ENCODE peak calls at places on chromosomes 1 and 21, in six cellular contexts. B is heart left ventricle, C is AG04450, O is fibroblast of lung, F is IMR-90, V is BE2C. M is an unnamed sample.

GRCh38 chr1:46456411-46456963 is 33.1 kb upstream of the DMBX1 start:
- DNase-seq in C (no peak), V (no peak), B (no peak), F (no peak), O (no peak), M (peak)

GRCh38 chr1:233240839-233241682 is 54.5 kb downstream of the PCNX2 start:
- DNase-seq in C (no peak), B (peak), V (peak), O (peak), F (peak), M (peak)

GRCh38 chr1:6245086-6245868 is 1.3 kb downstream of the HES3 start:
- DNase-seq in O (peak), F (peak), V (peak), C (peak), B (peak), M (peak)

GRCh38 chr1:217569021-217569420 is 61.9 kb downstream of the GPATCH2 start:
- DNase-seq in C (no peak), O (no peak), B (no peak), F (no peak), V (no peak), M (peak)

GRCh38 chr1:51355382-51355781 is 25.0 kb upstream of the TTC39A start:
- DNase-seq in O (no peak), B (no peak), F (no peak), V (no peak), C (no peak), M (no peak)

GRCh38 chr1:14970799-14971141 is 182.8 kb upstream of the TMEM51 start:
- DNase-seq in O (peak), B (no peak), V (no peak), C (no peak), F (no peak), M (peak)

GRCh38 chr1:182060877-182061276 is 635 bp downstream of the ZNF648 start:
- DNase-seq in F (no peak), C (no peak), V (no peak), B (no peak), O (no peak), M (no peak)

GRCh38 chr21:45363921-45364463 is 41.0 kb upstream of the COL18A1 start:
- DNase-seq in B (peak), V (no peak), F (peak), C (peak), O (peak), M (peak)

GRCh38 chr21:45093064-45093532 is 18.7 kb downstream of the ADARB1 start:
- DNase-seq in O (no peak), B (peak), V (no peak), F (no peak), C (no peak), M (no peak)

GRCh38 chr1:234345237-234345636 is 28.0 kb upstream of the COA6 start:
- DNase-seq in C (no peak), F (no peak), B (no peak), V (no peak), O (no peak), M (no peak)

GRCh38 chr1:60160141-60160540 is 86.6 kb upstream of the C1orf87 start:
- DNase-seq in V (no peak), F (no peak), O (peak), B (no peak), C (no peak), M (no peak)

GRCh38 chr1:172670316-172670715 is 11.4 kb downstream of the FASLG start:
- DNase-seq in V (no peak), C (no peak), B (no peak), F (no peak), O (no peak), M (no peak)

GRCh38 chr1:205325334-205325884 is 3.9 kb upstream of the NUAK2 start:
- DNase-seq in F (peak), O (peak), V (peak), B (peak), C (peak), M (peak)

GRCh38 chr1:8943516-8943896 is 2.2 kb upstream of the CA6 start:
- DNase-seq in O (no peak), F (no peak), C (no peak), V (no peak), B (no peak), M (no peak)

GRCh38 chr1:28339551-28339950 is 10.7 kb downstream of the MED18 start:
- DNase-seq in V (no peak), B (no peak), O (no peak), F (no peak), C (no peak), M (no peak)

GRCh38 chr21:32543975-32544374 is 41.3 kb downstream of the TCP10L start:
- DNase-seq in F (no peak), B (no peak), V (no peak), O (no peak), C (no peak), M (no peak)

GRCh38 chr1:167905671-167906070 is 8.3 kb downstream of the ADCY10 start:
- DNase-seq in F (no peak), C (no peak), O (no peak), B (no peak), V (no peak), M (no peak)

GRCh38 chr1:161364332-161364731 is 3.3 kb downstream of the CFAP126 start:
- DNase-seq in O (no peak), B (no peak), F (no peak), C (no peak), V (no peak), M (no peak)

GRCh38 chr1:168260393-168260792 is 20.3 kb upstream of the TBX19 start:
- DNase-seq in B (no peak), O (no peak), V (no peak), C (no peak), F (no peak), M (no peak)

GRCh38 chr1:202628646-202629215 is 81.5 kb downstream of the SYT2 start:
- DNase-seq in O (no peak), V (no peak), B (no peak), C (no peak), F (no peak), M (no peak)

GRCh38 chr1:10945988-10946387 is 66.5 kb upstream of the TARDBP start:
- DNase-seq in F (no peak), V (peak), O (no peak), C (no peak), B (no peak), M (no peak)

GRCh38 chr1:108670131-108670773 is 9.4 kb upstream of the HENMT1 start:
- DNase-seq in O (no peak), C (no peak), B (no peak), V (no peak), F (no peak), M (no peak)

GRCh38 chr1:14263671-14264070 is 334.8 kb upstream of the KAZN start:
- DNase-seq in F (no peak), C (no peak), O (no peak), V (peak), B (no peak), M (no peak)

GRCh38 chr1:148162363-148162762 is 10.3 kb upstream of the NBPF11 start:
- DNase-seq in C (no peak), V (no peak), O (no peak), B (no peak), F (no peak), M (no peak)

DNA sequence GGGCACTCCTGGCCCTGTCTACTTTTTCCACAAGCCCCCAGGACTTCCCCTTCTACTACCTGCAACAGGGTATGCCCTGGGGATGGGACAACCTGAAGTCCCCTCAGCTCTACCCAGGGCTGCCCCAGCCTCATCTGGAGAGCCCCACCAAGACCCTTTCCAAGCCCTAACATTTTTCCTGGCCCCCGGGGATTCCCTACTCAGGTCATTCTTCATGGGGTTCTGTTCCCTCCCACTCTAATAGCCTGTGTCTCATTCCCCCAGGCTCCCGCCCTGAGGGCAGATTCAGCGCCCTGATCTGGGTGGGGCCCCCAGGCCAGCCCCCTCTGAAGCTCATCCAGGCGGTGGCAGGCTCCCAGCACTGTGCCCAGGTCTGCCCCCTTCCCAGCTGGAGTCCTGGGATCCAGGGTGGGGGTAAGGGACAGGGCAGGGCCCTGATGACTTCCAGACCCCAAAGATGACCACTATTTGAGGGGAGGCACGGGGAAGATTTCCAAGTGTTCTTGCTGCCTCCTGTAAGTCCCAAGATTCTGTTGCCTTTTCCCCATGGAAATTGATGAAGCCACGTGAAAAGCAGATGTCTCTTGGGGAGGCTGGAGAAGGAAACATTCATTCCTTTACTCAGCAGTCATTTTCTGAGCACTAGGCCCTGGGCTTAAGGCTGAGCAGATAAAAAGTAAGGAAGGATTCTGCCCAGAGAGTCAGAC is 9.8 kb downstream of the EXTL1 start:
- DNase-seq in O (peak), V (no peak), B (no peak), C (no peak), F (peak), M (peak)
- TF ChIP-seq CTCF in O (no peak), V (no peak), B (no peak), C (no peak), F (no peak), M (no peak)

GRCh38 chr1:61403863-61404615 is 320.9 kb downstream of the TM2D1 start:
- DNase-seq in F (no peak), O (peak), C (no peak), V (no peak), B (no peak), M (peak)
- H3K4me3 ChIP-seq in F (no peak), O (no peak), C (no peak), V (no peak), B (no peak), M (no peak)

DNA sequence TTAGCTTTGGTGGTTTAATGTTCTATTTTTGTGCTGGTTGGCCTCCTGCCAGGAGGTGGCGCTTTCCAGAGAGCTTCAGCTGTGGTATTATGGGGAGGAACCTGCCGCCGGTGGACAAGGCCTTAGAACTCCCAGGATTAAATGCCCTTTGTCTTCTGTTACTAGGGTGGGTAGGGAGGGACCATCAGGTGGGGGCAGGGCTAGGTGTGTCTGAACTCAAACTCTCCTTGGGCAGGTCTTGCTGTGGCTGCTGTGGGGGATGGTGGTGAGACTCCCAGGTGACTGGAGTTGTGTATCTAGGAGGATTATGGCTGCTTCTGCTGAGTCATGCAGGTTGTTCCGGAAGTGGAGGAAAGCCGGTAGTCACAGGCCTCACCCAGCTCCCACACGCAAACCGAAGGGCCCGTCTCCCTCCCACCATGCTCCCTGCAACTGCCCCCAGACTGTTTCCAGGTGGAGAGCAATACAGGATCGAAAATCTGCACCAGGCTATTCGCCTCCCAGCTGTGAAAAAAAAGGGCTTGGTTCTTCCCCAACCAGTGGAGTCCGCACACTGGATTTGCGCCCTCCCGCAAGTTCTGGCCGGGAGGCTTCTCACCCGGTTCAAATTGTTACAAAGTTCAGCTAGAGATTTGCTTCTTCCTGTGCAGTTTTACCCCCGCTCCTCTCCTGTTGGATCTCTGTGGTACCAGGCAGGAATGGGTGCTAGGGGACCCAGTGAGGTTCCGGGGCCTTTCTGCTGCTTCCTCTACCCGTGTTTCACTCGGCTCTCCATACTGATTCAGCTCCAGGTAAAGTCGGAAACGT is 220.5 kb downstream of the CENPF start:
- DNase-seq in C (no peak), F (no peak), V (peak), B (no peak), O (no peak), M (no peak)
- TF ChIP-seq CTCF in C (no peak), F (no peak), V (peak), B (no peak), O (no peak), M (no peak)

DNA sequence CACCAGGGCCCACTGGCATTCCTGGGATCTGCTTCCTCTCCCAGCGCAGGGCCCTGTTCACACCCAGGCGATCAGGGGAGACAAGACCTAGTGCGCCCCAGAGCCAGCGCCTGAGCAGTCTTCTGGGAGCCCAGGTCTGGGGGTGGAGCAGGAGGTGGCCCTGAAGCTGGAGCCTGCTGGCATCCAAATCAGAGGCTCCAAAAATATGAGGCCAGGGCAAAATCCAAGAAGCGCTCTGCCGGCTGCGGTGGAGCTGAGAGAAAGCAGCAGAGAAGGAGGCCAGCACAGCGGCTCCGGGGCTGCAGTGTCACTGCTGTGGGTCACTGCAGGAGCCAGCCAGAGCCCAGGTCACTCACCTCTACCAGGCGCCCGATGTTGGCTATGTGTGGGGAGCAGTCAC is 32.7 kb downstream of the SLC66A1 start:
- DNase-seq in V (no peak), C (no peak), O (no peak), B (no peak), F (no peak), M (no peak)
- H3K4me3 ChIP-seq in V (no peak), C (no peak), O (no peak), B (no peak), F (no peak), M (no peak)

DNA sequence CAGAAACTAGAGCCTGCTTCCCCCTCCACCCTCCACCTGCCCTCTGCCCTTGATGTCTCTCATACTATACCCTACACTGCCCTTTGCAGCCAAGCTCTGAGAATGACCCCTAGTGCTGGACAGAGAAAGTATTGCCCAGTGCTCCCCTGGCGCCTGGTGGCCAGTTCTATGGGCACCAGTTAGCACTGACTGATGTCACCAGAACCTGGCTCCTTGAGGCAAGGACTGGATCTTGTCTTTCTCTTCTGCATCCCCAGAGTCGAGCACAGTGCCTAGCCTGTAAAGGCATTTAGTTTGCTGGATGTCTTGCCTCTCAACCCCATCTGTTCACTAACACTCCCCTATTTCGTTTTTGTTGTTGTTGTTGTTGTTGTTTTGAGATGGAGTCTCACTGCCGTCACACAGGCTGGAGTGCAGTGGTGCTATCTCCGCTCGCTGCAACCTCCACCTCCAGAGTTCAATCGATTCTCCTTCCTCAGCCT is 5.9 kb downstream of the PHLDA3 start:
- DNase-seq in V (no peak), B (no peak), C (no peak), O (peak), F (no peak), M (peak)
- TF ChIP-seq CTCF in V (no peak), B (no peak), C (peak), O (peak), F (peak), M (peak)